ENCODE peak calls at places on chromosomes 16 and 17, in five cellular contexts. B, M, D, A and G are unnamed samples.

GRCh38 chr17:64503821-64504768 is 2.0 kb downstream of the DDX5 start:
- DNase-seq in B (no peak), M (no peak), D (no peak), A (no peak), G (no peak)

GRCh38 chr17:50238594-50239287 is 35.5 kb upstream of the TMEM92 start:
- DNase-seq in B (no peak), M (no peak), D (peak; percentile 23), A (no peak), G (no peak)

GRCh38 chr17:48639982-48640857 is 14.1 kb upstream of the HOXB9 start:
- DNase-seq in B (no peak), M (no peak), D (no peak), A (no peak), G (no peak)

GRCh38 chr17:32881054-32881453 is 4.1 kb upstream of the MYO1D start:
- DNase-seq in B (no peak), M (no peak), D (no peak), A (no peak), G (no peak)

GRCh38 chr17:57914274-57915147 is 40.7 kb downstream of the CUEDC1 start:
- DNase-seq in B (no peak), M (no peak), D (no peak), A (no peak), G (no peak)

GRCh38 chr16:74776926-74777325 is 2.3 kb upstream of the FA2H start:
- DNase-seq in B (no peak), M (no peak), D (no peak), A (no peak), G (no peak)

GRCh38 chr17:72056727-72057290 is 64.0 kb upstream of the SOX9 start:
- DNase-seq in B (no peak), M (no peak), D (no peak), A (no peak), G (no peak)

GRCh38 chr17:12990041-12990808 is 27.6 kb downstream of the ELAC2 start:
- DNase-seq in B (no peak), M (no peak), D (no peak), A (no peak), G (no peak)

GRCh38 chr16:28295213-28295612 is 2.9 kb downstream of the SBK1 start:
- DNase-seq in B (no peak), M (no peak), D (no peak), A (no peak), G (no peak)

GRCh38 chr16:53566568-53566967 is 63.6 kb upstream of the AKTIP start:
- DNase-seq in B (no peak), M (no peak), D (no peak), A (no peak), G (no peak)

GRCh38 chr17:35341465-35341992 is 31.9 kb downstream of the SLFN11 start:
- DNase-seq in B (no peak), M (no peak), D (no peak), A (no peak), G (no peak)

GRCh38 chr16:4392382-4393242 is 21.0 kb downstream of the VASN start:
- DNase-seq in B (no peak), M (no peak), D (no peak), A (no peak), G (no peak)

GRCh38 chr17:42670925-42671657 is 5.7 kb downstream of the PLEKHH3 start:
- DNase-seq in B (no peak), M (no peak), D (no peak), A (no peak), G (no peak)